ENCODE peak calls at places on chromosomes 13 and 19, in five cellular contexts. X, U, Q, Y and T are unnamed samples.

GRCh38 chr13:38202730-38203129 is 146.9 kb upstream of the UFM1 start:
- DNase-seq in X (no peak), U (no peak), Q (no peak), Y (peak; percentile 88), T (no peak)

GRCh38 chr19:19552811-19553210 is 14.7 kb downstream of the CILP2 start:
- DNase-seq in U (peak; percentile 82), X (no peak), Y (no peak), Q (peak; percentile 56), T (no peak)

GRCh38 chr13:41520699-41521630 is 63.6 kb downstream of the RGCC start:
- DNase-seq in U (no peak), X (no peak), Q (no peak), Y (peak; percentile 5), T (no peak)

GRCh38 chr13:49932066-49932465 is 4.1 kb downstream of the SPRYD7 start:
- DNase-seq in X (no peak), U (no peak), Y (no peak), Q (no peak), T (no peak)

GRCh38 chr19:28990522-28990921 is 222.4 kb downstream of the UQCRFS1 start:
- DNase-seq in X (no peak), Q (no peak), U (no peak), Y (no peak), T (no peak)

GRCh38 chr19:41666075-41666474 is 22.0 kb downstream of the CEACAM7 start:
- DNase-seq in X (no peak), U (no peak), Q (no peak), Y (no peak), T (no peak)

GRCh38 chr13:110965755-110966134 is 50.9 kb upstream of the ANKRD10 start:
- DNase-seq in U (no peak), X (no peak), Q (no peak), Y (no peak), T (no peak)

GRCh38 chr13:83499286-83499685 is 383.0 kb downstream of the SLITRK1 start:
- DNase-seq in Q (no peak), Y (peak; percentile 39), X (no peak), U (no peak), T (no peak)

GRCh38 chr13:62682788-62683187 is 1267.1 kb upstream of the PCDH20 start:
- DNase-seq in X (no peak), Q (no peak), Y (no peak), U (no peak), T (no peak)

GRCh38 chr13:26484196-26484595 is 73.3 kb upstream of the WASF3 start:
- DNase-seq in X (no peak), Q (no peak), U (no peak), Y (no peak), T (no peak)

GRCh38 chr13:26483546-26483945 is 73.9 kb upstream of the WASF3 start:
- DNase-seq in X (no peak), U (no peak), Q (no peak), Y (no peak), T (no peak)

GRCh38 chr13:26485786-26486185 is 71.7 kb upstream of the WASF3 start:
- DNase-seq in U (peak; percentile 28), Y (no peak), Q (no peak), X (no peak), T (no peak)

GRCh38 chr13:26486550-26486949 is 70.9 kb upstream of the WASF3 start:
- DNase-seq in U (no peak), X (no peak), Q (no peak), Y (no peak), T (no peak)

DNA sequence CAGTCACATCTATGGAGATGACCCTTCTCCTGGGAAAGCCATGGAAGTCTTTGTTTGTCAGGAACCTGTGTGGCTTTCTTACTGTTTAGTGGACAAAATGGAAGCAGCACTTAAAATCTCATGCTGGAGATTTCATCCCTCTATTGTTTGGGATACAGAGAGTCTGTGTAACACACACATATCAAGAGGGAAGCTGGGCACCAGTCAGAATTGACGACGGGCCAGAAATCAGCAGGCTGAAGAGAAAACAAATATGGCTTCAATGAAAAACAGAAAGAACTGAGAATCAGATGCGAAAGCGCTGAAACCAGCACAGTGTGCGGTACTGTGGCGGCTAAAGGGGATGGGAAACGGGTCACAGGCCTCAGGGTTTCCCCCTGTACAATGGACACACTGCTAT is 72.2 kb upstream of the WASF3 start:
- DNase-seq in Y (no peak), Q (no peak), X (no peak), U (no peak), T (no peak)
- H3K27ac ChIP-seq in Y (no peak overlapping the region), Q (no peak overlapping the region), X (no peak overlapping the region), U (no peak overlapping the region), T (no peak overlapping the region)

DNA sequence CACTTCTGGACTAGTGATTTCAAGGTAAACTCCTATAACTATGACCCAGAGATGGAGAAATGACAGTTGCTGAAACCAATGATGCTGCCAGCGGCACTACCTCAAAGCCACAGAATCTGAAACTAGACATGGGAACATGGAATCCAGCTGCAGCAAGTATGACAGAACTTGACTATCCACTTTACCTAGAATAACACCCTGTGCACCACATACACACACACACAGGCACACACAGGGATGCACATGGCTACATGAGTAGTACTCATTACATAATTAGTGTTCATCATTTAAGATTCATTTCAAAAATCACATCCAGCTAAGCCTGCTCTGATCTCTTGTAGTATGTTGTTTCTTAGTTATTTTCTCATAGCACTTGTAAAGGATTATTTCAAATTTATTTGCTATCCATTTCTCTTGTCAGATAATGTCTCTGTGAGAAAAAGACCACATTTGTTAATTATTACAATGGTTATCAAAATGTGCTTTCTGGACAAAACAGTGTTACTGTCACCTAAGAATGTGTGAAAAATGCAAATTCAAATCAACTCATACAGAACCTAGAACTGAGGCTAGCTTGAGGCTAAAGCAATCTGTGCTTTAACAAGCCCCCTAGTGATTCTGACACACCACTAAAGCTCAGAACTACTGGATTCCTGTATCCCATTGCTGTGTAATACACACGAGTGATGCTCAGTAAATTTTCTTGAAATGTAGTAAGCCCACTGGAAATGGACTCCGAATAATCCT is 59.4 kb downstream of the WTIP start:
- DNase-seq in Y (no peak), Q (no peak), U (no peak), X (no peak), T (no peak)
- H3K9me3 ChIP-seq in Y (no peaks in the 10 kb centered on the region), Q (no peaks in the 10 kb centered on the region), U (no peaks in the 10 kb centered on the region), X (peaks cover 6% of the 10 kb centered on the region), T (no peaks in the 10 kb centered on the region)

GRCh38 chr19:17137417-17137816 is 61.8 kb downstream of the MYO9B start:
- DNase-seq in Y (no peak), X (no peak), U (no peak), Q (no peak), T (no peak)
- H3K27ac ChIP-seq in Y (peak overlapping the region; percentile 13), X (no peak overlapping the region), U (peak overlapping the region; percentile 91), Q (peak overlapping the region; percentile 98), T (no peak overlapping the region)

GRCh38 chr19:55909801-55910200 is 22.3 kb downstream of the NLRP13 start:
- DNase-seq in U (no peak), Q (no peak), Y (no peak), X (no peak), T (no peak)

GRCh38 chr19:55912916-55913315 is 19.2 kb downstream of the NLRP13 start:
- DNase-seq in Y (no peak), U (no peak), Q (no peak), X (no peak), T (no peak)

DNA sequence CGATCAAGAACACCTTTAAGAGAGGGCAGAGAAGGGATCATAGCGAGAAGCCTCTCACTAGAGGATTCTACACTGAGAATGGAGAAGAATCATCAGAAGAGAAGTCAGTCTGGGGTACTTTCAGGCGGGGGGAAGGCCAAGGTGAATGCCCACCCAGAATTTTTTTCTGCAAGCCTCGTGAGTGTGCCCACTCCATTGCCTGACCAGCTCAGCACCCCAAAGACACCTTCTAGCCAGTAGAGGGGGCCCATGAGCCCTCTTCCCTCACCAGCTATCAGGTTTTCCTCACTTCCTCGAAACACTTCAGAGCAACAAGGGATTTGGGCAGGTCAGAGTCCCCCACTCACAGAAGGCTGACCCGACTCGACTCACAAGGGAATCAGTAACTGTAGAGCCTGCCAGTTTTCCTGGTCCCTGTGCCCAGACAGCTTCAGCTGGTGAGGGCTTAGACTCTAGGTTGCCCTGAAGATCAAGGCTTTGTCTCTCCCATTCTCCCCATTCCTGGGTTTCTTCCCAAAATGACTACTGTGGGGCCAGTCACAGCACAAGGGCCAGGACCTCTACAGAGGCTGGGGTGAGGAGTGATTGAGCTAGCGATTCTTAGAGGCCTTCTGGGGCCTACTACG is 18.4 kb downstream of the NLRP13 start:
- DNase-seq in Q (no peak), U (no peak), Y (no peak), X (no peak), T (no peak)
- H3K9me3 ChIP-seq in Q (no peaks in the 10 kb centered on the region), U (peaks cover 3% of the 10 kb centered on the region), Y (peaks cover 8% of the 10 kb centered on the region), X (peaks cover 61% of the 10 kb centered on the region), T (no peaks in the 10 kb centered on the region)

GRCh38 chr13:79527698-79528097 is 46.7 kb downstream of the NDFIP2 start:
- DNase-seq in X (no peak), U (no peak), Q (no peak), Y (no peak), T (no peak)
- H3K27ac ChIP-seq in X (no peak overlapping the region), U (no peak overlapping the region), Q (no peak overlapping the region), Y (no peak overlapping the region), T (no peak overlapping the region)

GRCh38 chr13:18232994-18233782 is 948.4 kb downstream of the TUBA3C start:
- DNase-seq in X (no peak), U (peak; percentile 73), Q (no peak), Y (no peak), T (no peak)

GRCh38 chr13:18235756-18236527 is 945.7 kb downstream of the TUBA3C start:
- DNase-seq in Q (no peak), Y (no peak), U (peak; percentile 75), X (no peak), T (no peak)

GRCh38 chr13:18233783-18234299 is 947.8 kb downstream of the TUBA3C start:
- DNase-seq in U (no peak), Q (no peak), X (no peak), Y (no peak), T (no peak)

GRCh38 chr13:18235172-18235571 is 946.5 kb downstream of the TUBA3C start:
- DNase-seq in Q (no peak), X (no peak), U (peak; percentile 72), Y (no peak), T (no peak)

DNA sequence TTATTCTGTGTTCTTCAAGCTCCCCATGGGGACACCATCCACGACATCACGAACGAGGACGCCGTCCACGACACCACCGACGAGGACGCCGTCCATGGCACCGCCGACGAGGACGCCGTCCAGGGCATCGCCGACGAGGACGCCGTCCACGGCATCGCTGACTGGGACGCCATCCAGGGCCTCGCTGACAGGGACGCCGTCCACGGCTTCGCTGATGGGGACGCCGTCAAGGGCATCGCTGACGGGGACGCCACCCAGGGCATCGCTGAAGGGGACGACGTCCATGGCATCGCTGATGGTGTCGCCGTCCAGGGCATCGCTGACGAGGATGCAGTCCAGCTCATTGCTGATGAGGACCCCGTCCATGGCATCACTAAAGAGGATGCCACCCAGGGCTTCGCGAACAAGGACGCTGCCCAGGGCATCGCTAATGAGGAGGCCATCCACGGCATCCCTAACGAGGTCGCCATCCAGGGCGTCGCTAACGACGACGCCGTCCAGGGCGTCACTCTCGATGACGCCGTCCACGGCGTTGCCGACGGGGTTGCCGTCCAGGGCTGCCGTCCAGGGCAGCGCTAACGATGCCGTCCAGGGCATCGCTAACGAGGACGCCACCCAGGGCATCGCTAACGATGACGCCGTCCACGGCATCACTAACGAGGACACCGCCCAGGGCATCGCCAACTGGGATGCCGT is 949.2 kb downstream of the TUBA3C start:
- DNase-seq in X (no peak), U (peak; percentile 74), Q (no peak), Y (no peak), T (no peak)
- H3K9me3 ChIP-seq in X (no peaks in the 10 kb centered on the region), U (peaks cover 39% of the 10 kb centered on the region), Q (peaks cover 3% of the 10 kb centered on the region), Y (peaks cover 3% of the 10 kb centered on the region), T (no peaks in the 10 kb centered on the region)

GRCh38 chr19:17376935-17377600 is at the start of gene PLVAP:
- DNase-seq in Q (no peak), U (peak; percentile 79), Y (no peak), X (no peak), T (no peak)
- H3K27ac ChIP-seq in Q (no peak within 1 kb of the TSS), U (peak within 1 kb of the TSS; percentile 10), Y (no peak within 1 kb of the TSS), X (no peak within 1 kb of the TSS), T (no peak within 1 kb of the TSS)